ENCODE peak calls at places on chromosome 11, in six cellular contexts. R is pancreas, K is OCI-LY7, Y is esophagus muscularis mucosa, Q is MM.1S, B is Caco-2. A is an unnamed sample. For H3K4me1 and H3K36me3, the result is how much of the 10 kb centered on the place peaks cover.

GRCh38 chr11:10913996-10914514 is 56.2 kb upstream of the ZBED5 start:
- DNase-seq in K (no peak), Y (no peak), B (no peak), Q (no peak), R (no peak), A (no peak)

GRCh38 chr11:133928628-133929059 is 28.1 kb downstream of the IGSF9B start:
- DNase-seq in B (no peak), R (no peak), Y (no peak), K (no peak), Q (no peak), A (no peak)

GRCh38 chr11:1915795-1916131 is 3.7 kb upstream of the TNNT3 start:
- DNase-seq in Q (no peak), B (no peak), R (no peak), K (no peak), Y (no peak), A (no peak)

GRCh38 chr11:131392528-131393255 is 22.3 kb downstream of the NTM start:
- DNase-seq in Y (no peak), B (no peak), Q (no peak), R (no peak), K (peak), A (no peak)

GRCh38 chr11:93528757-93529639 is 14.2 kb downstream of the SMCO4 start:
- DNase-seq in R (no peak), Y (no peak), K (no peak), Q (no peak), B (no peak), A (no peak)

GRCh38 chr11:57069942-57070341 is 81.2 kb downstream of the OR5AK2 start:
- DNase-seq in R (no peak), B (no peak), Q (no peak), K (no peak), Y (no peak), A (no peak)

GRCh38 chr11:111540114-111540920 is at the start of gene LAYN:
- DNase-seq in R (peak), Y (no peak), Q (no peak), K (no peak), B (no peak), A (no peak)

GRCh38 chr11:61542024-61542461 is 33.5 kb downstream of the LRRC10B start:
- DNase-seq in Q (no peak), Y (no peak), K (no peak), R (no peak), B (no peak), A (no peak)

GRCh38 chr11:93963072-93963471 is 58.1 kb upstream of the HEPHL1 start:
- DNase-seq in R (no peak), Q (no peak), Y (no peak), K (no peak), B (no peak), A (no peak)

GRCh38 chr11:827146-827860 is 416 bp upstream of the CRACR2B start:
- DNase-seq in Q (peak), B (peak), R (peak), K (peak), Y (no peak), A (no peak)

GRCh38 chr11:119496453-119496852 is 73.5 kb upstream of the THY1 start:
- DNase-seq in B (no peak), Q (no peak), Y (no peak), K (no peak), R (no peak), A (no peak)

GRCh38 chr11:79080506-79080905 is 360.3 kb downstream of the TENM4 start:
- DNase-seq in K (no peak), Q (no peak), B (no peak), R (no peak), Y (no peak), A (no peak)

GRCh38 chr11:84289381-84289906 is 1003.3 kb upstream of the CCDC90B start:
- DNase-seq in R (no peak), B (no peak), K (no peak), Y (no peak), Q (peak), A (no peak)

GRCh38 chr11:19403196-19403895 is 162.6 kb upstream of the E2F8 start:
- DNase-seq in Q (no peak), Y (peak), R (no peak), B (no peak), K (no peak), A (no peak)

GRCh38 chr11:96238563-96239166 is 104.3 kb downstream of the MAML2 start:
- DNase-seq in Q (no peak), Y (no peak), R (no peak), K (no peak), B (no peak), A (no peak)

GRCh38 chr11:114439229-114440120 is at the start of gene REXO2:
- DNase-seq in Y (peak), R (peak), Q (peak), K (peak), B (peak), A (peak)

GRCh38 chr11:110349109-110349996 is 52.9 kb upstream of the RDX start:
- DNase-seq in B (no peak), K (no peak), R (no peak), Y (no peak), Q (peak), A (no peak)

GRCh38 chr11:88552377-88553029 is 215.0 kb upstream of the CTSC start:
- DNase-seq in R (no peak), B (peak), Y (no peak), Q (peak), K (peak), A (no peak)

GRCh38 chr11:60360621-60361020 is 17.7 kb upstream of the MS4A7 start:
- DNase-seq in Q (no peak), B (no peak), K (peak), Y (no peak), R (no peak), A (no peak)

GRCh38 chr11:3095712-3096361 is 38.6 kb upstream of the CARS1 start:
- DNase-seq in Q (no peak), K (no peak), Y (no peak), B (no peak), R (no peak), A (peak)

GRCh38 chr11:61549662-61550568 is 31.0 kb downstream of the SYT7 start:
- DNase-seq in B (no peak), Y (no peak), K (no peak), Q (no peak), R (peak), A (no peak)

GRCh38 chr11:111359223-111360149 is 19.6 kb downstream of the POU2AF1 start:
- DNase-seq in B (no peak), Q (no peak), R (no peak), Y (peak), K (peak), A (no peak)

GRCh38 chr11:113203332-113203731 is 111.1 kb upstream of the TTC12 start:
- DNase-seq in Y (no peak), R (no peak), B (no peak), K (no peak), Q (no peak), A (no peak)

DNA sequence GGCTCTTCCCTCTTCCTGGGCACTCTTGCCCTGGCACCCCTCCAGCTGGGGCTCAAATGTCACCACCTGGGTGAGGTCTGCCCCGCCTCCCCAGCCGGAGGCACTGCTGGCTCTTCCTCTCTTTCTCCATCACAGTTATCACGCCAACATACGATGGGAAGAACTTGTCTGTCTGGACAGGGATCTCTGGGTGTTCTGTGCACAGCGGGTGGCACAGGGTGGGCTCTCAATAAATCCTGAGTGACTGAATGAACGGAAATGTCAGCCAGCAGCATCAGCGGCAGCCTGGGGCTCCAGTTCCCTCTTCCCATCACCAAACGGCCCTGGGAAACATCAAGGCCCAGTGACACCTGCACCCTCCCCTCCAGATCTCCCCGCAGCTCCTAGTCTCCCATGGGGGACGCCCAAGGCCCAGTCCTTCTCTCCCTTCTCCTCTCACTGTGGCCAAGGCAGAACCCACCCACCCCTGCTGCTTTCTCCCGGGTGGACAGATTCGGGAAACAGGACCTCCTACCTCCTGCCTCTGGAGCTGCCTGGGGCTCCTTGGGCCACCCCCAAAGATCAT is 440 bp upstream of the SLC25A45 start:
- DNase-seq in Y (no peak), B (no peak), Q (no peak), R (peak), K (no peak), A (no peak)
- H3K4me1 ChIP-seq in Y (half or more), B (half or more), Q (under half), R (under half), K (half or more), A (under half)

DNA sequence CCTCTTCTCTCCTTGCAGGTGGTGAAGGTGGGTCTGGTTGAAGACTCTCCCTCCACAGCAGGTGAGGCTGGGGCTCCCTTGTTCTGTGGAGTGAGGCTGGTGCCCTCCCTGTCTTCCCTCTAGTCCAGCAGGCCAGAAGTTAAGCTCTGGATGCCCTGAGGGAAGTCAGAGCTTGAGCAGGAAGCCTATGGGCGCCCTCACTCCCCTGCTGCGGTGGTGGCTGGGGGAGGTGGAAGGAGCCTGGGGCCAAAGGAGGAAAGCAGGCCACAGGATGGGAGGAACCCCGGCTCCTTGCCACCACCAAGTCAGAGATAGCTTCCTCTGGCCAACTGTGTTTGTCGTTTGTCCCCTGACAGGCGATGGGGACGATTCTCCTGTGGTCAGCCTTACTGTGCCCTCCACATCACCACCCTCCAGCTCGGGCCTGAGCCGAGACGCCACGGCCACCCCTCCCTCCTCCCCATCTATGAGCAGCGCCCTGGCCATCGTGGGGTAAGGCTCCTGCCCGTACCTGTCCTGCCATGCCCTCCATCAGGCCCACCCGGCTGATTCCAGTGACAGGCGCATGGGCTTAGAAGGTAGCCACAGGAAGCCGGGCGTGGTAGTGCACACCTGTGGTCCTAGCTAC is 29.5 kb upstream of the RAB1B start:
- DNase-seq in K (no peak), Y (no peak), R (no peak), B (no peak), Q (no peak), A (no peak)
- H3K36me3 ChIP-seq in K (under half), Y (half or more), R (under half), B (under half), Q (under half), A (half or more)

GRCh38 chr11:72807021-72807693 is 7.1 kb upstream of the ATG16L2 start:
- DNase-seq in R (no peak), K (no peak), Q (no peak), Y (no peak), B (no peak), A (no peak)
- TF ChIP-seq CTCF in R (no peak), K (no peak), Q (no peak), Y (no peak), B (no peak), A (no peak)

GRCh38 chr11:117826360-117826635 is 1.8 kb upstream of the FXYD2 start:
- DNase-seq in Y (no peak), K (no peak), R (no peak), B (no peak), Q (no peak), A (no peak)
- H3K4me1 ChIP-seq in Y (half or more), K (under half), R (under half), B (under half), Q (under half), A (under half)

DNA sequence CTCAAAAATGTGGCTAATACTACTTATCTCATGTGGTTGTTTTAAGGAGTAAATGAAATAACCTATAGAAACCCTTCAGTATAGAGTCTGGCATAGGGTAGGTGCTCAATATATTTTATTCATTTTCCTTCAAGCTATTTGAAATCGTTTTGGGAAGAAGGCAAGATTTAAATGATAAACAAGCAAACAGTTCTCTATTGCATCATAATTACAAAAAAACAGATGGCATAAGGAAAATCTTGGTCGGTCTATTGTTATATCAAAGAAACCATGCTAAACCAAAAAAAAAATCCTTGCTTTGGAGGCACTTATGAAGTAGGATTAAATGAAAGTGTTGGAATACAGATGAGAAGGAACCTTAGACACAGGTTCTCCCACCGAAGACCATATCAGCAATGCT is 4.7 kb downstream of the ZNF202 start:
- DNase-seq in B (no peak), K (no peak), R (no peak), Y (no peak), Q (no peak), A (no peak)
- H3K36me3 ChIP-seq in B (under half), K (half or more), R (under half), Y (under half), Q (under half), A (under half)

GRCh38 chr11:45816614-45817013 is 11.7 kb downstream of the SLC35C1 start:
- DNase-seq in R (no peak), B (no peak), Y (no peak), K (no peak), Q (no peak), A (no peak)

GRCh38 chr11:45812581-45813548 is 7.9 kb downstream of the SLC35C1 start:
- DNase-seq in Q (no peak), Y (no peak), R (no peak), K (no peak), B (no peak), A (no peak)

GRCh38 chr11:45818961-45819605 is 14.1 kb downstream of the SLC35C1 start:
- DNase-seq in Y (no peak), K (no peak), Q (no peak), R (no peak), B (no peak), A (peak)

GRCh38 chr11:45817191-45817590 is 12.2 kb downstream of the SLC35C1 start:
- DNase-seq in R (no peak), B (no peak), K (peak), Y (no peak), Q (peak), A (peak)

DNA sequence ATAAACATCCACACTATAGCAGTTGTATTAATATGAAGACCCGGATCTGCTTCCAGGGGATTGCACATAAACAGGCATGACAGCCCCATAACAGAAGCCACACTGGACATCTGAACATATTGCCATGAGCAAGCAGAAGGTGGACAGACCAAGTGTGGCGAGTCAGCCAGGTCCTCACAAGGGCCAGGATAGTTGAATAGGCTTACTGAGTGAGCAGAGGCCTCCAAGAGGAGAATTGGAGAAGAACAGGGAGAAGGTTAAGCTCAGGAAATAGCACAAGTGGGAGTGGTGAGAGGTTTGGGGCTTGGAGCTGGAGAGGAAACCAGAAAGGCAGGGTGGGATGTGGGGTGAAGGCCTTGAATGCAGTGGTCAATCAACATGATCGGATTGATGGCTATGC is 10.8 kb downstream of the SLC35C1 start:
- DNase-seq in Q (no peak), R (no peak), B (peak), Y (no peak), K (no peak), A (peak)
- TF ChIP-seq CTCF in Q (no peak), R (no peak), B (no peak), Y (no peak), K (no peak), A (no peak)

GRCh38 chr11:14854057-14854456 is 38.0 kb downstream of the CYP2R1 start:
- DNase-seq in Q (no peak), B (no peak), Y (no peak), K (no peak), R (no peak), A (no peak)
- H3K4me1 ChIP-seq in Q (under half), B (under half), Y (under half), K (under half), R (under half), A (under half)